ENCODE peak calls at places on chromosomes 1 and 21, in seven cellular contexts. E is uterus, R is right atrium auricular region, Y is IMR-90, S is pancreas, J is transverse colon, M is astrocyte. D is an unnamed sample.

GRCh38 chr21:44653656-44654575 is 543 bp downstream of the KRTAP12-4 start:
- DNase-seq in R (peak; percentile 34), Y (no peak), S (no peak), E (no peak), M (no peak), J (no peak), D (no peak)

GRCh38 chr1:10881046-10881445 is 84.6 kb upstream of the CASZ1 start:
- DNase-seq in J (no peak), Y (no peak), R (no peak), E (no peak), S (no peak), M (no peak), D (no peak)

GRCh38 chr1:27163093-27163492 is 8.2 kb upstream of the SLC9A1 start:
- DNase-seq in S (no peak), E (no peak), Y (no peak), R (no peak), M (no peak), J (no peak), D (no peak)

GRCh38 chr1:41674501-41674900 is 190.0 kb upstream of the EDN2 start:
- DNase-seq in J (no peak), E (no peak), S (no peak), Y (no peak), M (no peak), R (no peak), D (no peak)

GRCh38 chr1:11412166-11412565 is 66.8 kb upstream of the DISP3 start:
- DNase-seq in E (no peak), R (no peak), Y (no peak), S (no peak), M (no peak), J (no peak), D (no peak)

GRCh38 chr1:221669441-221669840 is 72.4 kb downstream of the DUSP10 start:
- DNase-seq in S (no peak), E (no peak), Y (peak; percentile 37), J (no peak), R (no peak), M (no peak), D (no peak)

GRCh38 chr1:211579434-211580302 is 707 bp upstream of the SLC30A1 start:
- DNase-seq in E (no peak), Y (peak; percentile 23), M (no peak), J (peak; percentile 90), S (peak; percentile 89), R (peak; percentile 76), D (no peak)

GRCh38 chr1:1001057-1001630 is 1.2 kb upstream of the HES4 start:
- DNase-seq in M (no peak), J (no peak), S (peak; percentile 25), R (no peak), Y (no peak), E (peak; percentile 34), D (peak; percentile 73)

GRCh38 chr1:168474322-168474721 is 69.5 kb downstream of the XCL2 start:
- DNase-seq in S (no peak), R (no peak), M (no peak), Y (no peak), E (no peak), J (no peak), D (no peak)

GRCh38 chr1:208059328-208060017 is 148.5 kb upstream of the CD34 start:
- DNase-seq in M (no peak), E (no peak), S (no peak), J (no peak), R (no peak), Y (no peak), D (peak; percentile 48)

GRCh38 chr1:18410407-18410806 is 70.3 kb upstream of the KLHDC7A start:
- DNase-seq in Y (no peak), E (no peak), R (no peak), S (no peak), J (no peak), M (no peak), D (peak; percentile 74)

GRCh38 chr1:111605553-111605952 is 14.0 kb upstream of the RAP1A start:
- DNase-seq in R (peak; percentile 70), Y (peak; percentile 36), E (no peak), S (no peak), J (no peak), M (peak; percentile 47), D (no peak)

DNA sequence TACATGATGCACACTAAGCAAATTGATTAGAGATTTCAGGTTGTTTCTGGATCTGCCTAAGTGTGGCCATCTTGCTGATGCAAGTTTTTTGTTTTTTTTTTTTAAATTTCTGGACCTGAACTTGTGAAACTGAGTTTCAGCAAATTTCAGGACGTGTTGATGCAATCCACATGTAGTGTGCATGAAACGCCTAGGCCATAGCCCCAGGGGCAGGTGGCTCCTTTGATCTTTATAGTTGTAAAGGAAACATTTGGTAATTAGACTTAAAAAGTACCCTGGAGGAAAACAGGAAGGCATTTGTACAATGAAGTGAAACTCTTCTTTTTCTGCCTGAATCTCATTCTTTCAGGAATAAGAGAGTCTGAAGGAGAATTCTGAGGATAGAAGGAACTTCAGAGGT is 162.2 kb upstream of the LHX8 start:
- DNase-seq in S (no peak), J (no peak), Y (no peak), M (no peak), E (no peak), R (no peak), D (no peak)
- TF ChIP-seq CTCF in S (no peak), J (no peak), Y (no peak), M (no peak), E (no peak), R (no peak), D (no peak)

DNA sequence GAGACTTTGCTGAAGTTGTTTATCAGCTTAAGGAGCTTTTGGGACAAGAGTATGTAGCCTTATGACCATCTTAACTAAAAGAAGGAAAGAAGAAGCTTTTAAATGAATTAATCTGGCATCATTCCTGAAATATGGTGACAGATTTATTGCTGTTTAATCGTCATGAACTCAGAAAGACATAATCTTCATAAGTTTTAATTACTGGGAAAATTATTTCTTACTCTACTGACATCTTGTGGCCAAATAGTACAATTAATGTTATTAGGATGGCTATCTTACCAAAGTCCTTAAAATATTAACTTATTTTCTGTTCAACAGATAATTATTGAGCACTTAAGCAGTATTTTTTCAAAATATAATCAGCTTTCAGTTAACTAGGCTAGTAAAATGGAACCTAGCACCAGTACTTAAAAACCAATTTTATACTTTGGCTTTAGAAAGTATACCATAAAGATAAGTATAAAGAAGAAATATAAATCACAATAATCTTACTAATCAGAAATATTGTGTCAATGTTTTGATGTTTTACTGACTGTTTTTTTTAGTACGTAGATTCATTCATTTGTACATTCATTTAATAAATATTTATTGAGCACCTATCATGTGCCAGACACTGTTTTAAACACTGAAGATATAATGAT is 34.7 kb upstream of the GPR25 start:
- DNase-seq in M (peak; percentile 10), S (no peak), R (no peak), E (no peak), J (no peak), Y (peak; percentile 41), D (no peak)
- H3K4me3 ChIP-seq in M (no peak overlapping the region), S (no peak overlapping the region), R (no peak overlapping the region), E (no peak overlapping the region), J (no peak overlapping the region), Y (no peak overlapping the region), D (no peak overlapping the region)

GRCh38 chr1:151985768-151986167 is 7.9 kb downstream of the S100A10 start:
- DNase-seq in Y (no peak), S (no peak), E (no peak), M (no peak), J (no peak), R (no peak), D (no peak)
- H3K4me1 ChIP-seq in Y (peaks cover 18% of the 10 kb centered on the region), S (peaks cover 21% of the 10 kb centered on the region), E (peaks cover 12% of the 10 kb centered on the region), M (peaks cover 53% of the 10 kb centered on the region), J (peaks cover 40% of the 10 kb centered on the region), R (peaks cover 57% of the 10 kb centered on the region), D (peaks cover 16% of the 10 kb centered on the region)

DNA sequence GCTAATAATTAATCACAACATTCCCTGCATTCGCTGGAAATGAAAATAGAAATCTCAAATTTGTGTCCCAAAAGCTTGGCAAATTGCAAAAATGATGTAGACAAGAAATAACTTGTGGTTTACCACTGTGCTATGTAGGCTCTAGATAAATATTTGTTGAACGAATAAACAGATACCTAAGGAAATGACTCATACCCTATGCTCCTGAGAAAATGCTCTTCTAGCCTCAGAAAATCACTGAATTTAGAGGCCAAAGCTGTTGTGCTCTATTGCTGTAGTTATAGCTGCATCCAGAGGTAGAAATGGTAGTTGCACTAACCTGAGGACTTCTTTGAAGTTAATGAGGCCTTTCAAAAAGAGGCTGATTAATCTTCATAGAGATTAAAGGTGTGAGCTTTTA is 142.0 kb upstream of the ZNHIT6 start:
- DNase-seq in M (peak; percentile 96), E (no peak), J (no peak), S (no peak), R (no peak), Y (peak; percentile 95), D (no peak)
- TF ChIP-seq CTCF in M (peak; percentile 38), E (no peak), J (no peak), S (no peak), R (no peak), Y (peak; percentile 54), D (no peak)

GRCh38 chr1:145942405-145942804 is 15.1 kb upstream of the RBM8A start:
- DNase-seq in S (no peak), M (no peak), J (no peak), R (no peak), Y (no peak), E (no peak), D (no peak)

GRCh38 chr1:145946477-145946986 is 11.3 kb downstream of the LIX1L start:
- DNase-seq in J (no peak), S (no peak), E (no peak), R (no peak), Y (no peak), M (no peak), D (no peak)

GRCh38 chr1:145944532-145944931 is 13.3 kb downstream of the LIX1L start:
- DNase-seq in J (no peak), M (no peak), Y (no peak), S (no peak), R (no peak), E (no peak), D (no peak)

GRCh38 chr1:145947551-145947950 is 10.3 kb downstream of the LIX1L start:
- DNase-seq in J (no peak), R (no peak), M (no peak), S (no peak), Y (no peak), E (no peak), D (peak; percentile 61)

GRCh38 chr1:145942891-145943290 is 14.9 kb downstream of the LIX1L start:
- DNase-seq in M (no peak), Y (no peak), J (no peak), S (no peak), E (no peak), R (no peak), D (no peak)
- H3K4me3 ChIP-seq in M (no peak overlapping the region), Y (no peak overlapping the region), J (no peak overlapping the region), S (no peak overlapping the region), E (no peak overlapping the region), R (no peak overlapping the region), D (no peak overlapping the region)

DNA sequence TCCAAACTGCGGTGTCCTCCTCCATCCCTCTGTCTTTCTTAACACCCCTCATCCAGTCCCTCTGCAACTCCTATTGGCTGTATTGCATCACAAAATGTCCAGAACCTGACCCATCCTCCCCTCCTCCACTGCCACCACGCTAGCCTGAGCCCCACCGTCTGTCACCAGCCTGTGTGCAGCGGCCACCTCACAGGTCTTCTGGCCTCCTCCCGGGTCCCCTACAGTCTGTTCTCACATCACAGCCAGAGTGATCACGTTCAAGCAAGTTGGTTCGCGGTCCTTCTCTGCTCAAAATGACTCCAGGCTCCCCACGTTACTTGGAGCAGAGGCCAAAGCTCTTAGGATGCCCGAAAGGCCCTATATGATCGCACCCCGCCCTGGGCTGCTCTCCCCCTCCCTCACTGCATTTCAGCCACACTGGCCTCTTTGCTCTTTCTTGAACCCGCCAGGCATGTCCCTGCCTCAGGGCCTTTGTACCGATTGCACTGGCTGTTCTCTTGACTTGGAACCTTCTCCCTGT is 2.4 kb upstream of the PADI4 start:
- DNase-seq in R (no peak), Y (no peak), M (no peak), S (no peak), E (no peak), J (no peak), D (no peak)
- H3K4me1 ChIP-seq in R (no peaks in the 10 kb centered on the region), Y (no peaks in the 10 kb centered on the region), M (no peaks in the 10 kb centered on the region), S (no peaks in the 10 kb centered on the region), E (no peaks in the 10 kb centered on the region), J (no peaks in the 10 kb centered on the region), D (no peaks in the 10 kb centered on the region)

GRCh38 chr1:119372493-119373086 is 4.0 kb downstream of the HAO2 start:
- DNase-seq in M (no peak), J (peak; percentile 55), S (no peak), R (no peak), Y (no peak), E (no peak), D (peak; percentile 87)
- TF ChIP-seq CTCF in M (no peak), J (peak; percentile 26), S (no peak), R (no peak), Y (no peak), E (no peak), D (peak; percentile 78)

D was measured in endodermal cell.